ENCODE peak calls at places on chromosome 11, in seven cellular contexts. R, N, V, U, E, S and K are unnamed samples.

GRCh38 chr11:16226245-16226644 is 130.1 kb downstream of the SOX6 start:
- DNase-seq in R (peak), N (peak), V (peak), U (peak), E (no peak), S (no peak), K (peak)

GRCh38 chr11:81496566-81496965 is 1237.1 kb downstream of the FAM181B start:
- DNase-seq in R (no peak), N (no peak), V (no peak), U (no peak), E (no peak), S (no peak), K (no peak)

GRCh38 chr11:46695345-46696211 is 4.8 kb downstream of the ARHGAP1 start:
- DNase-seq in R (no peak), N (no peak), V (no peak), U (no peak), E (no peak), S (no peak), K (no peak)

GRCh38 chr11:121650520-121651266 is 197.9 kb upstream of the SORL1-AS1 start:
- DNase-seq in R (no peak), N (peak), V (no peak), U (no peak), E (no peak), S (no peak), K (no peak)

GRCh38 chr11:76512851-76513653 is 68.2 kb downstream of the EMSY start:
- DNase-seq in R (no peak), N (peak), V (no peak), U (no peak), E (no peak), S (no peak), K (peak)

GRCh38 chr11:3877252-3878035 is 22.0 kb downstream of the STIM1 start:
- DNase-seq in R (no peak), N (no peak), V (no peak), U (no peak), E (no peak), S (no peak), K (no peak)

GRCh38 chr11:14644396-14645246 is 1.0 kb downstream of the PDE3B start:
- DNase-seq in R (peak), N (peak), V (peak), U (peak), E (peak), S (peak), K (no peak)

GRCh38 chr11:12806113-12806512 is 131.9 kb downstream of the TEAD1 start:
- DNase-seq in R (no peak), N (no peak), V (peak), U (no peak), E (no peak), S (no peak), K (no peak)

GRCh38 chr11:94781822-94782221 is 13.7 kb downstream of the AMOTL1 start:
- DNase-seq in R (no peak), N (no peak), V (no peak), U (no peak), E (no peak), S (no peak), K (no peak)

GRCh38 chr11:132718711-132719641 is 813.3 kb downstream of the OPCML start:
- DNase-seq in R (no peak), N (peak), V (peak), U (no peak), E (peak), S (no peak), K (no peak)

DNA sequence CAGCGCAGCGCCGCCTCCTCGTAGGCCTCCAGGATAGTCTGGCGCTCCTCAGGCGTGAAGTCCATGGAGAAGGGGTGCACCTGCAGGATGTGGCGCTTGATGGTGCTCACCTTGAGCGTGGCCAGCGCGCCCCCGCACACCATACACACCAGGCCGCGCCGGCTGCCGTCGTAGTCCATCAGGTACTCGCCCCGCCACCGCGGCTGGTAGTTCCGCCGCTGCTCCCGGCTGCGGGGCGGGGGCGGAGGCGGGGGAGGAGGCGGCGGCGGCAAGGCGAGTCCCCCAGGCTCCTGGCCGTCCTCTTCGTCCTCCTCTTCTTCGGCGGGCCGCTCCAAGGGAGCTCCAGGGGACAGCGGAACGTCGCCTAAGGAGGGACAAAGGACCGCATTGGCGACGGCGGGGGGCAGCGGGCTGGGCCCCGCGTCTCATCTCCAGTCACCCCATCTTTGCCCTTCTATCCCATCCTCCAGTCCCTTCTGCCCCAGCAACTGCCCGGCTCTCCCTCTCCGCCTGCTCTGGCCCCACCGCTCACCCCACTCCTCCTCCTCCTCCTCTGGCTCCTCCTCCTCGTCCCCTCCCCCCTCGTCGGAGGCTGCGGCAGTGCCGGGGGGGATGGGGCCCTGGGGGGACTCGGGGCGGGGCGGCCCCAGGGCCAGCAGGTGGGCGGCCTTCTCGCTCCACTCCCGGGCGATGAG is 4.9 kb downstream of the ZFTA start:
- DNase-seq in R (peak), N (no peak), V (no peak), U (peak), E (no peak), S (peak), K (no peak)
- H3K4me3 ChIP-seq in R (peak), N (no peak), V (peak), U (no peak), E (no peak), S (peak), K (no peak)

DNA sequence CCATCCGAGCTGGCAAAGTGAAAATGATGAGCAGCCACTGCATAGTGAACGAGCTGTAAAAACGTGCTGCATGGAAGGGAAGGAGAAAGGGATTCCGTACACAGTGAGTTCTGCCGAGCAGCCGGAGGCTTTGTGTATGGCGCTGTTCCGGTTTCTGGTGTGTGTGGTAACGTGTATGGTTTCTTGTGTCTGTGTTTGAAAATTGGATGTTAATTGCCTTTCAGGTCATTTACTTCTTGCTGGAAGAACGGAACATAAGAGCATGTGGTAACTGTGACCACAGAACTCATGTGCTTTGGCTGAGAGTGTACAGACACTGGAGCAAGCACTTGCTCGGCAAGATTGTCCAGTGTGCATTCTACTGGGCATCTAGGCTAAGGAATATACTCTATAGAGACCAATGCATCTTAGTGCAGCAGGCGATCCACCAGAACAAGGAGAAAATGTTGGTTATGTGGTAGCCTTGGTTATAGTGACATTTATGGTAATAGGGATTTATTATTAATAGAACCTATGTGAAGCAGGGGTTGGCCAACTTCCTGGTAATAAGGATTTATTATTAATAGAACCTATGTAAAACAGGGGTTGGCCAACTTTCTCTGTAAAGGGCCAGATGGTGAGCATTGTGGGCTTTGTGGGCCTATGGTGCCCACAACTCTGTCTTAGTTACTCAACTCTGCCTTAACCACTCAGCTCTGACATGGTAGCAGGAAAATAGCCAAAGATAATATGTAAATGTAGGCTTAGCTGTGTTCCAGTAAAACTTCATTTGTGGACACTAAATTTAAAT is 49.2 kb downstream of the GRAMD1B start:
- DNase-seq in R (no peak), N (peak), V (no peak), U (no peak), E (no peak), S (no peak), K (no peak)
- H3K4me3 ChIP-seq in R (no peak), N (peak), V (no peak), U (no peak), E (no peak), S (no peak), K (no peak)

DNA sequence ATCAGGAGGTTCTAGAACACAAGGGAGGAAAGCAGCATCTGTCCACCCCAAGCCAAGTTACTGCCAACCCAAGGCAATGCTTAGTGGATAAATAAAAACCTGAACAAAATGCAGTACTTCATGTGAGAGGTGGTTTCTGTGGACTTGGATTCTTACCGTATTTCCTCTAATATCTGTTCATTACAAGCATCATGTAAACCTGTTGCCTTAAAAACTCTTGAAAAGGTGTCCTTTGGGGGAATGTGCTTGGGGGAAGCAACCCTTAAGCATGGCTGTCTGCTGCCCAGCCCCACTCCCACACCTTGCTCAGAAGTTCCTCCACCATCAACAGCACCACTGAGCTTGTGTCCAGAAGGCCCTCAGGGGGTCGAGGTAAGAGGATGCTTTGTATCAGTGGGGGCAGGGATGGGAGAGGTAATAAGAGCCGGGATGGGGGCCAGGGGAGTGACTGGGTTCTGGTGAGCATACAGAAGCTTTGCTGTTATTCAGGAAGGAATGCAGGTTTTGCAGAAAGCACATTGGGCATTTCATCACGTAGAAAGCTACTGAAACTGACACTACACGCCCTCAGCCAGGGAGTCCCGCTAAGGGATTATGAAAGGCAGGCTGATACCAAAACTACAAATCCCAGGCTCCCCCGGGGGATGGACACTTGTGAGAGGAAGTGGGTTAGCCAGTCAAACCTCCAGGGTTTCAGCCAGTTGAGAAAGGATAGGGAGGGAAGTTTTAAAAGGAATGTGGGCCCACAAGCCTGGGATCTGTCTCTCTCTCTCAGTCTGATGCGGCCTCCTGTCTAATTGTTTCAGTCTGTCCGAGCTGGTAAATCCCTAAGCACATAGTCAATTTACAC is 52.0 kb downstream of the KCNJ1 start:
- DNase-seq in R (peak), N (no peak), V (no peak), U (no peak), E (no peak), S (peak), K (no peak)
- H3K4me3 ChIP-seq in R (no peak), N (no peak), V (no peak), U (no peak), E (no peak), S (no peak), K (no peak)

GRCh38 chr11:110092577-110093406 is at the start of gene ZC3H12C:
- DNase-seq in R (peak), N (peak), V (peak), U (peak), E (no peak), S (peak), K (no peak)
- H3K4me3 ChIP-seq in R (peak), N (peak), V (peak), U (peak), E (no peak), S (peak), K (peak)

DNA sequence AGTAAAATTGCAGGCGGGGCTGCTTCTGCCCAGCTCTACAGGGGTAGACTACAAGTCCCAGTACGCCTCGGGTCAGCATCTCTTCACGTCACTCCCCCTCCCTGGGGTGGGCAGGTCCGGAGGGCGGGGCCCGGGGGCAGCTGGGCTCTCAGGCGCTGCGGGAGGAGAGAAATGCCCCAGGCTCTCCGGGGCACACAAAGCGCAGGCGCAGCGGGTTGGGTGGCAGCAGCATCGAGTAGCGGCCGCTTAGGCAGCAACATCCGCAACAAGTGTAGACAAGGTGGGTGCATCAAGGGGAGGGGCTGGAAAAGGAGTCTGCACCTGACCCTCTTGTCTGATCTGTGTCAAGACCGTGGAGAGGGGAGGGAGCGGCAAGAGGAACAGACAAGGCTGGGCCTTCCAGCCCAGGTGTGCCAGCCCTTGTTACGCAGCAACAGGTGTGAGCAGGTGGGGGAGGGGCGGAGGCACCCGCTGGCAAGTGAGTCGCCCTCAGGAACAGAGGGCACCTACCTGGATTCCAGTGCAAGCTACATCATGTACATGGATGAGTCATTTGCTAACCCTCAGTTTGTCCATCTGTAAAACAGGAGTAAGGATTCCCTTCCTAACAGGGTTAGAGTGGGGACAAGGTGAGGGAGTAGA is 1.2 kb downstream of the PLEKHB1 start:
- DNase-seq in R (peak), N (peak), V (peak), U (peak), E (peak), S (peak), K (no peak)
- H3K4me3 ChIP-seq in R (peak), N (peak), V (peak), U (no peak), E (peak), S (peak), K (no peak)

GRCh38 chr11:62443390-62444201 is 24.8 kb downstream of the SCGB1A1 start:
- DNase-seq in R (peak), N (no peak), V (no peak), U (no peak), E (no peak), S (peak), K (no peak)
- H3K4me3 ChIP-seq in R (peak), N (no peak), V (peak), U (no peak), E (no peak), S (peak), K (peak)

DNA sequence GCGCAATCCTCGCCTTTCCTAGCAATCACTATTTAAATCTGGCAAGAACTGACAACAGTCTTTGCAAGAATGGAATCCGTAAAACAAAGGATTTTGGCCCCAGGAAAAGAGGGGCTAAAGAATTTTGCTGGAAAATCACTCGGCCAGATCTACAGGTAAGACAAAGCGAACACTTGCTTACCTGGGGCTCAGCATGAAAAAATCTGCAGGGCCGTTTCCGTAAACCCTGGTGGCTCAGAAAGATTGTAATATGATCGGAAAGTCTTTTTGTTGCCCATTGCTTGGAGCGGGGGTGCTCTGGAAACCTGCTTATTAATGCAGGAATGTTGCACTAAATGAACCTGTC is 257 bp downstream of the SLC17A6 start:
- DNase-seq in R (no peak), N (no peak), V (no peak), U (no peak), E (no peak), S (no peak), K (no peak)
- H3K4me3 ChIP-seq in R (no peak), N (no peak), V (no peak), U (no peak), E (no peak), S (no peak), K (no peak)

GRCh38 chr11:117232911-117233409 is 489 bp downstream of the RNF214 start:
- DNase-seq in R (peak), N (no peak), V (no peak), U (no peak), E (peak), S (peak), K (no peak)
- H3K4me3 ChIP-seq in R (peak), N (peak), V (peak), U (peak), E (peak), S (peak), K (peak)

GRCh38 chr11:61693897-61694840 is 14.0 kb downstream of the DAGLA start:
- DNase-seq in R (peak), N (no peak), V (no peak), U (peak), E (no peak), S (no peak), K (no peak)

GRCh38 chr11:61691378-61692156 is 11.4 kb downstream of the DAGLA start:
- DNase-seq in R (no peak), N (no peak), V (no peak), U (peak), E (no peak), S (no peak), K (no peak)

GRCh38 chr11:61689164-61689496 is 8.9 kb downstream of the DAGLA start:
- DNase-seq in R (no peak), N (no peak), V (no peak), U (no peak), E (no peak), S (no peak), K (no peak)

GRCh38 chr11:61688368-61689163 is 8.4 kb downstream of the DAGLA start:
- DNase-seq in R (peak), N (no peak), V (peak), U (peak), E (no peak), S (peak), K (no peak)

DNA sequence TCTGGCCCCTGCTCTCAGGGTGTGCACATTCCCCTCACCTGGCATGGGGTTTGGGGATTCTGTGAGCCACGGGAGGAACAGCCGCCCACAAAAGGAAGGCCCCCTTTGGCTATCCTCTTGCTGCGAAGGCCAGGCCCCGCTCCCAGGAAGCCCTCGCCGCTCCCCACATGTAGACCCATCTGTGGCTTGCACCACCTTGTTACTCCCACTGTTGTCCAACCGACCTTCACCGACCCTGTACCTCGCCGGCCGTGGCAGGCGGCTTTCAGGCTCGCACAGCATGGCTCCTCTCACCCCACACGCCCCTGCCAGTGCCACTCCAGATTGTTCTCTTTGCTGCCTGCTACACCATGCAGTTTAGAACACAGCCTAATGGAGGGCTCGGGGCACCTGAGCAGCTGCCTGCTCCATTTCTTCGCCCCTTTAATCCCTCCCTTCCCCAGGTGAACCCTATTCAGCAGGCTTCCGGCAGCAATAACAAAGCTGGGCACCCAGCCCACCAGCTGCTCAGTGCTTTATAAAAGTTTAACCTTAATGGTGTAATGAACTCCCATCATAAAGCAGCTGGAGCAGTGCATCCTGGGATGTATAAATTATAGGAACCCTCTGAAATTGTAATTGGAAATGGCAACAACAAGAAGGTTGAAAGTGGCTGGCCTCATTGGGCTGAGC is 10.7 kb downstream of the DAGLA start:
- DNase-seq in R (no peak), N (no peak), V (peak), U (no peak), E (no peak), S (no peak), K (peak)
- H3K4me3 ChIP-seq in R (no peak), N (no peak), V (no peak), U (no peak), E (no peak), S (no peak), K (peak)

DNA sequence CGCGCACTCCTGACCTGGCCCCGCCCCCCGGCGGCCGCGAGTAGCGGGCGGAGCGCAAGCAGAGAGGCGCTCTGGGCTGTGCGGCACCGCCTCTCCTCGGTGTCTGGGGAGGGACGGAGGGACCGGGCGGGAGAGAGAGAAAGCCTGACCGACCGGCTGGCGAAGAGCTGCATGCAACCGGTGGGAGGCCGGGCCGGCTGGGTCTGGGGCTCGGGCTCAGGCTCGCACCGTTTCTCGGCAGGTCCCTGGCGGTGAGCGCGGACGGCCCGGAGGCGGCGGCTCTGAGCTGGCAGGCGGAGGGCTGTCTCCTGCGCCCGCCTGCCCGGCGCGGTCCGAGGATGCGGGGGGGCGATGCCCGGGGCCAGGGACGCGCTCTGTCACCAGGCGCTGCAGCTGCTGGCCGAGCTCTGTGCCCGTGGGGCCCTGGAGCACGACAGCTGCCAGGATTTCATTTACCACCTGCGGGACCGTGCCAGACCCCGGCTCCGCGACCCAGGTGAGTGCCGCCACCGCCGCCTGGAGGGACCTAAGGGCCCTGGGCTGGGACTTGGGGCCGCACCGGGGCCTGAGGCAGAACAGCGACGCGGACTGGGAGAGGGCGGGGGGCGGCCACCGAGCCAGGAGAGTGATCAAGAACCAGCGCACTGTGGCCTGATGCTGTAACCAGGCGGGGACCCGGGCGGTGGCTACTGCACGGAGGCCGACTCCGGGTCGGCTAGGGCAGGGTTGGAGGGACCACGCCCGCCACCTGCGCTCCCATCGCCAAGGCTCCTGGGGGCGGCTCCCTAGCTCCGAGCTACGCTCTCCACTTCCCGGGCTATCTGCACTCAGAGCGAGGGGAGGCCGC is at the start of gene SYT9:
- DNase-seq in R (peak), N (peak), V (peak), U (peak), E (no peak), S (peak), K (no peak)
- H3K4me3 ChIP-seq in R (peak), N (peak), V (peak), U (peak), E (no peak), S (peak), K (no peak)